ENCODE peak calls at places on chromosomes 11 and 22, in seven cellular contexts. One of them, this sample, is unnamed.
A peak's percentile ranks its signal among the peaks of the same experiment; 100 is the strongest.

GRCh38 chr11:2525166-2525861 is 80.5 kb downstream of the KCNQ1 start:
- DNase-seq in gastrocnemius medialis: peak; percentile 2
- DNase-seq in lower leg skin: no peak
- DNase-seq in H54: no peak
- DNase-seq in HCT116: no peak
- DNase-seq in NB4: no peak
- DNase-seq in uterus: peak; percentile 11
- DNase-seq in this sample: no peak

GRCh38 chr11:19453893-19454292 is 213.1 kb upstream of the E2F8 start:
- DNase-seq in gastrocnemius medialis: peak; percentile 41
- DNase-seq in lower leg skin: peak; percentile 48
- DNase-seq in H54: no peak
- DNase-seq in HCT116: no peak
- DNase-seq in NB4: no peak
- DNase-seq in uterus: no peak
- DNase-seq in this sample: no peak

GRCh38 chr22:38471237-38471636 is 3.3 kb downstream of the KDELR3 start:
- DNase-seq in gastrocnemius medialis: no peak
- DNase-seq in lower leg skin: no peak
- DNase-seq in H54: no peak
- DNase-seq in HCT116: no peak
- DNase-seq in NB4: no peak
- DNase-seq in uterus: no peak
- DNase-seq in this sample: no peak

GRCh38 chr11:130212431-130212961 is 52.9 kb downstream of the ST14 start:
- DNase-seq in gastrocnemius medialis: no peak
- DNase-seq in lower leg skin: peak; percentile 10
- DNase-seq in H54: no peak
- DNase-seq in HCT116: no peak
- DNase-seq in NB4: no peak
- DNase-seq in uterus: no peak
- DNase-seq in this sample: no peak

GRCh38 chr22:24247564-24248344 is 2.9 kb upstream of the GGT5 start:
- DNase-seq in gastrocnemius medialis: peak; percentile 93
- DNase-seq in lower leg skin: peak; percentile 87
- DNase-seq in H54: peak; percentile 68
- DNase-seq in HCT116: peak; percentile 43
- DNase-seq in NB4: peak; percentile 85
- DNase-seq in uterus: peak; percentile 96
- DNase-seq in this sample: peak; percentile 58

GRCh38 chr11:43788394-43788793 is 92.2 kb upstream of the ALKBH3 start:
- DNase-seq in gastrocnemius medialis: peak; percentile 23
- DNase-seq in lower leg skin: no peak
- DNase-seq in H54: no peak
- DNase-seq in HCT116: no peak
- DNase-seq in NB4: peak; percentile 91
- DNase-seq in uterus: no peak
- DNase-seq in this sample: no peak

GRCh38 chr22:26573026-26573662 is 16.8 kb downstream of the TPST2 start:
- DNase-seq in gastrocnemius medialis: no peak
- DNase-seq in lower leg skin: no peak
- DNase-seq in H54: no peak
- DNase-seq in HCT116: no peak
- DNase-seq in NB4: peak; percentile 86
- DNase-seq in uterus: peak; percentile 51
- DNase-seq in this sample: peak; percentile 86

GRCh38 chr22:44697423-44698179 is 4.4 kb upstream of the PRR5 start:
- DNase-seq in gastrocnemius medialis: peak; percentile 47
- DNase-seq in lower leg skin: peak; percentile 69
- DNase-seq in H54: peak; percentile 65
- DNase-seq in HCT116: peak; percentile 66
- DNase-seq in NB4: peak; percentile 74
- DNase-seq in uterus: peak; percentile 76
- DNase-seq in this sample: peak; percentile 79

GRCh38 chr11:77471520-77472234 is 2.2 kb downstream of the PAK1 start:
- DNase-seq in gastrocnemius medialis: no peak
- DNase-seq in lower leg skin: no peak
- DNase-seq in H54: no peak
- DNase-seq in HCT116: no peak
- DNase-seq in NB4: peak; percentile 70
- DNase-seq in uterus: no peak
- DNase-seq in this sample: peak; percentile 62

GRCh38 chr22:18100781-18101180 is 9.8 kb upstream of the TUBA8 start:
- DNase-seq in gastrocnemius medialis: no peak
- DNase-seq in lower leg skin: no peak
- DNase-seq in H54: no peak
- DNase-seq in HCT116: no peak
- DNase-seq in NB4: no peak
- DNase-seq in uterus: no peak
- DNase-seq in this sample: no peak

GRCh38 chr22:49880281-49880680 is 26.6 kb downstream of the ZBED4 start:
- DNase-seq in gastrocnemius medialis: no peak
- DNase-seq in lower leg skin: no peak
- DNase-seq in H54: no peak
- DNase-seq in HCT116: no peak
- DNase-seq in NB4: peak; percentile 53
- DNase-seq in uterus: no peak
- DNase-seq in this sample: no peak

GRCh38 chr22:27462190-27462589 is 339.4 kb downstream of the MN1 start:
- DNase-seq in gastrocnemius medialis: no peak
- DNase-seq in lower leg skin: no peak
- DNase-seq in H54: no peak
- DNase-seq in HCT116: no peak
- DNase-seq in NB4: no peak
- DNase-seq in uterus: no peak
- DNase-seq in this sample: no peak

GRCh38 chr11:10398525-10398924 is 56.5 kb upstream of the AMPD3 start:
- DNase-seq in gastrocnemius medialis: no peak
- DNase-seq in lower leg skin: no peak
- DNase-seq in H54: no peak
- DNase-seq in HCT116: no peak
- DNase-seq in NB4: peak; percentile 67
- DNase-seq in uterus: no peak
- DNase-seq in this sample: no peak

GRCh38 chr22:38110863-38111852 is 674 bp upstream of the BAIAP2L2 start:
- DNase-seq in gastrocnemius medialis: no peak
- DNase-seq in lower leg skin: no peak
- DNase-seq in H54: no peak
- DNase-seq in HCT116: no peak
- DNase-seq in NB4: no peak
- DNase-seq in uterus: no peak
- DNase-seq in this sample: no peak

GRCh38 chr11:120339394-120339890 is 3.2 kb downstream of the ARHGEF12 start:
- DNase-seq in gastrocnemius medialis: no peak
- DNase-seq in lower leg skin: peak; percentile 51
- DNase-seq in H54: no peak
- DNase-seq in HCT116: no peak
- DNase-seq in NB4: no peak
- DNase-seq in uterus: no peak
- DNase-seq in this sample: peak; percentile 97

GRCh38 chr11:116808262-116809175 is 14.6 kb downstream of the APOA4 start:
- DNase-seq in gastrocnemius medialis: no peak
- DNase-seq in lower leg skin: no peak
- DNase-seq in H54: no peak
- DNase-seq in HCT116: no peak
- DNase-seq in NB4: no peak
- DNase-seq in uterus: no peak
- DNase-seq in this sample: no peak
- TF ChIP-seq POLR2A in gastrocnemius medialis: no peak
- TF ChIP-seq POLR2A in lower leg skin: no peak
- TF ChIP-seq POLR2A in H54: no peak
- TF ChIP-seq POLR2A in HCT116: no peak
- TF ChIP-seq POLR2A in NB4: no peak
- TF ChIP-seq POLR2A in uterus: no peak
- TF ChIP-seq POLR2A in this sample: no peak

DNA sequence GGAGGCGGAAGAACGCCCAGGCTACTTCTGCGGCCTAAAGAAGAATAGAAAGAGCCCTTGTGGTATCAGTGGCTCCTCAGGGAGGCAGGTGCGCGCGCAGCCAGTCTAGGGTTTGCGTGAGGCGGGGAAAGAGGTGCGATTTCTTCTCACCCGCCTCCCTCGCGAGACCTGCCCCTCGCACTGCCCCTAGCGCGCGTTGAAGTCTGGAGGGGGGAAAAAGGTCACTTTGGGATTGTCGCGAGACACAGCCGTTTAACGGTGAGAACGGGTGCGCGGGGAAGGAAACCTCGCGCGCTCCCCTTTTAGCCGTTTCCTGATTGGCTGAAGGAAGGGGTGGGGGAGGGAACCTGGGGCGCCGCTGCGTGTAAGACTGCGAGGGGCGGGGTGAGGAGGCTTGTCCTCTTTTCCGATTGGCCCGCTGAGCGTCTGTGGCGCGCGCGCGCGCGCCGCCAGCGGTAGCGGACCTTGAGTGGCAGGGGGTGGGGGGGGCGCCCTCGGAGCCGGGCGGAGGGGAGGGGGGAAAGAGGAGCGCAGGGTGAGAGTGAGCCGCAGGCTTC is at the start of gene ZFP91:
- DNase-seq in gastrocnemius medialis: peak; percentile 99
- DNase-seq in lower leg skin: peak; percentile 98
- DNase-seq in H54: peak; percentile 50
- DNase-seq in HCT116: peak; percentile 95
- DNase-seq in NB4: peak; percentile 99
- DNase-seq in uterus: peak; percentile 99
- DNase-seq in this sample: peak; percentile 99
- TF ChIP-seq POLR2A in gastrocnemius medialis: peak; percentile 88
- TF ChIP-seq POLR2A in lower leg skin: no peak
- TF ChIP-seq POLR2A in H54: peak; percentile 59
- TF ChIP-seq POLR2A in HCT116: no peak
- TF ChIP-seq POLR2A in NB4: no peak
- TF ChIP-seq POLR2A in uterus: peak; percentile 80
- TF ChIP-seq POLR2A in this sample: no peak

GRCh38 chr11:122655527-122656072 is at the start of gene UBASH3B:
- DNase-seq in gastrocnemius medialis: peak; percentile 37
- DNase-seq in lower leg skin: peak; percentile 51
- DNase-seq in H54: peak; percentile 41
- DNase-seq in HCT116: peak; percentile 71
- DNase-seq in NB4: peak; percentile 85
- DNase-seq in uterus: peak; percentile 61
- DNase-seq in this sample: peak; percentile 69
- TF ChIP-seq POLR2A in gastrocnemius medialis: no peak
- TF ChIP-seq POLR2A in lower leg skin: no peak
- TF ChIP-seq POLR2A in H54: peak; percentile 52
- TF ChIP-seq POLR2A in HCT116: peak; percentile 85
- TF ChIP-seq POLR2A in NB4: no peak
- TF ChIP-seq POLR2A in uterus: peak; percentile 29
- TF ChIP-seq POLR2A in this sample: peak; percentile 17

GRCh38 chr11:65716774-65717405 is 3.7 kb downstream of the RNASEH2C start:
- DNase-seq in gastrocnemius medialis: no peak
- DNase-seq in lower leg skin: no peak
- DNase-seq in H54: no peak
- DNase-seq in HCT116: no peak
- DNase-seq in NB4: no peak
- DNase-seq in uterus: no peak
- DNase-seq in this sample: no peak
- TF ChIP-seq POLR2A in gastrocnemius medialis: no peak
- TF ChIP-seq POLR2A in lower leg skin: no peak
- TF ChIP-seq POLR2A in H54: no peak
- TF ChIP-seq POLR2A in HCT116: no peak
- TF ChIP-seq POLR2A in NB4: no peak
- TF ChIP-seq POLR2A in uterus: no peak
- TF ChIP-seq POLR2A in this sample: no peak

DNA sequence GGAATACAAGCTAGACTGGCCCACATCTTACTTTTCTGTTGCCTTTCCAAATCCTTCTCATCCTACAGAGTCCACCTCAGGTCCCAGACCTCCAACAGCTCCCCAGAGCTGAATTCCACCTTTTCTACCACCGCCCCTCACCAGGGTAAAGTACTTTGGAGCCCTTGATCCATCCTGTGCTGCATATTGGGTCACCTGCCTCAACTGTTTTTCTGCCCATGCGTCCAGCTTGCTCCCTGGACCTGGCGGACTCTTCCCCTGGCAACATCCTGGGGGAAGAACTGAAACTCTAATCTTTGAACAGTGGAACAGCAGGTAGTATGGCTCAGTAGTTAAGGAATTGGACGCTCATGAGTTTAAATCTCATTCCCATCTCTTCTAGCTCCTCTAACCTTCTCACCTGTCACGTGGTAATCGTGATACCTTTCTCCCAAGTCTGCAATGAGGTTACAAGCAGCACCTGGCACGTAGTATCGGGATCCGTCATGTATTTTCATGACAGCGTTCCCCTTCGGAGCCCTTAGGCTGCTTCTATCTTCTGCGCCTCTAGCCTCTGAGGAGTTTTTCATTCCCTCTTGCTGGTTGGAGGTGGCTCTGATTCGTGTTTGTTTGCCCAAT is 98.1 kb downstream of the CEP164 start:
- DNase-seq in gastrocnemius medialis: no peak
- DNase-seq in lower leg skin: no peak
- DNase-seq in H54: no peak
- DNase-seq in HCT116: no peak
- DNase-seq in NB4: no peak
- DNase-seq in uterus: no peak
- DNase-seq in this sample: no peak
- TF ChIP-seq POLR2A in gastrocnemius medialis: no peak
- TF ChIP-seq POLR2A in lower leg skin: no peak
- TF ChIP-seq POLR2A in H54: no peak
- TF ChIP-seq POLR2A in HCT116: no peak
- TF ChIP-seq POLR2A in NB4: no peak
- TF ChIP-seq POLR2A in uterus: no peak
- TF ChIP-seq POLR2A in this sample: no peak

GRCh38 chr11:86800076-86800955 is at the start of gene PRSS23:
- DNase-seq in gastrocnemius medialis: peak; percentile 63
- DNase-seq in lower leg skin: no peak
- DNase-seq in H54: peak; percentile 38
- DNase-seq in HCT116: no peak
- DNase-seq in NB4: no peak
- DNase-seq in uterus: peak; percentile 73
- DNase-seq in this sample: peak; percentile 61
- TF ChIP-seq POLR2A in gastrocnemius medialis: peak; percentile 56
- TF ChIP-seq POLR2A in lower leg skin: no peak
- TF ChIP-seq POLR2A in H54: peak; percentile 84
- TF ChIP-seq POLR2A in HCT116: peak; percentile 53
- TF ChIP-seq POLR2A in NB4: no peak
- TF ChIP-seq POLR2A in uterus: peak; percentile 86
- TF ChIP-seq POLR2A in this sample: no peak

DNA sequence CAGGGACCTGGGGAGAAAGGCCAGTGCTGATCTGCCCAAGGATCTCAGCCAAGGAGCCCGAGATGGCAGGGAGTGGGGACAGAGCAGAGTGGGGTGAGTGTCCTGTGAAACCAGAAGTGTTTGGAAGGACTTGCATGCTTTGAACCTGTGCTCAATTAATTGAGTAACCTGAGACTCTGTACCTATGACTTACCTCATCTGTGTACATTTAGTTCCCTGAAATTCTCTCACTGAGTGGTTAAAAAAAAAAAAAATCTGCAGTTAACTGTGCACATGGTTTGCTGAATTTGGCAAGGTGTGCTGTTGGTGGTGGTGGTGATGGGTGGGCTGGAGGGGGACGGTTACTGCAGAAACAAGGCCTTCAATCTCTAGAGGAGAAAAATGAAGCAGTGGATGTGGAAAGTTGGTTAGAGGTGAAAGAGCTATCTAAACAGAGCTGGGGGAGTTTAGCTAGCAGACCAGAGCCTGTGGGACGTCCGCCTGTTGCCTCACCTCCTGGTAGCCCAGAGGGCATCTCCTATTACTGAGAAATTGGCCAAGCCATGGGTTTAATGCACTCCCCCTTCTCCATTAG is 8.3 kb upstream of the SORL1-AS1 start:
- DNase-seq in gastrocnemius medialis: no peak
- DNase-seq in lower leg skin: no peak
- DNase-seq in H54: no peak
- DNase-seq in HCT116: no peak
- DNase-seq in NB4: peak; percentile 74
- DNase-seq in uterus: no peak
- DNase-seq in this sample: no peak
- TF ChIP-seq POLR2A in gastrocnemius medialis: no peak
- TF ChIP-seq POLR2A in lower leg skin: no peak
- TF ChIP-seq POLR2A in H54: no peak
- TF ChIP-seq POLR2A in HCT116: no peak
- TF ChIP-seq POLR2A in NB4: no peak
- TF ChIP-seq POLR2A in uterus: no peak
- TF ChIP-seq POLR2A in this sample: no peak

This sample was measured in erythroblast.